ENCODE peak calls at places on chromosomes 4 and X, in ten cellular contexts. S, V, J, C, G, Y, I, M, Z and F are unnamed samples.

GRCh38 chrX:48789366-48790220 is 3.2 kb downstream of the GATA1 start:
- DNase-seq in S (no peak), V (no peak), J (no peak), C (no peak), G (no peak), Y (no peak), I (no peak), M (no peak), Z (no peak), F (no peak)

GRCh38 chr4:116122131-116122530 is 963.2 kb downstream of the TRAM1L1 start:
- DNase-seq in S (no peak), V (peak), J (no peak), C (no peak), G (no peak), Y (no peak), I (peak), M (no peak), Z (no peak), F (peak)

GRCh38 chr4:2265113-2266110 is 3.5 kb upstream of the MXD4 start:
- DNase-seq in S (peak), V (no peak), J (no peak), C (no peak), G (no peak), Y (no peak), I (no peak), M (no peak), Z (no peak), F (no peak)

GRCh38 chr4:17323619-17324400 is 188.1 kb downstream of the QDPR start:
- DNase-seq in S (no peak), V (no peak), J (no peak), C (no peak), G (no peak), Y (no peak), I (no peak), M (no peak), Z (no peak), F (no peak)

GRCh38 chrX:56284269-56284668 is 52.1 kb downstream of the KLF8 start:
- DNase-seq in S (no peak), V (no peak), J (no peak), C (no peak), G (no peak), Y (no peak), I (no peak), M (no peak), Z (no peak), F (no peak)

GRCh38 chr4:74316397-74316796 is 8.1 kb downstream of the EPGN start:
- DNase-seq in S (no peak), V (no peak), J (no peak), C (peak), G (no peak), Y (no peak), I (no peak), M (no peak), Z (no peak), F (no peak)

GRCh38 chr4:3291411-3291968 is 1.3 kb upstream of the RGS12 start:
- DNase-seq in S (no peak), V (no peak), J (no peak), C (peak), G (peak), Y (no peak), I (peak), M (no peak), Z (peak), F (no peak)

GRCh38 chrX:23223169-23223568 is 111.5 kb upstream of the PTCHD1 start:
- DNase-seq in S (no peak), V (no peak), J (no peak), C (peak), G (no peak), Y (no peak), I (no peak), M (no peak), Z (no peak), F (no peak)

GRCh38 chr4:78014889-78015886 is 41.9 kb upstream of the FRAS1 start:
- DNase-seq in S (no peak), V (no peak), J (no peak), C (no peak), G (no peak), Y (no peak), I (no peak), M (no peak), Z (no peak), F (no peak)

GRCh38 chr4:20391912-20392311 is 140.2 kb downstream of the SLIT2 start:
- DNase-seq in S (no peak), V (no peak), J (no peak), C (no peak), G (no peak), Y (no peak), I (no peak), M (no peak), Z (no peak), F (no peak)

GRCh38 chrX:39854772-39855747 is 242.7 kb downstream of the BCOR start:
- DNase-seq in S (no peak), V (no peak), J (no peak), C (no peak), G (no peak), Y (no peak), I (no peak), M (no peak), Z (no peak), F (no peak)

GRCh38 chrX:15293471-15293870 is 22.0 kb downstream of the ASB11 start:
- DNase-seq in S (no peak), V (no peak), J (no peak), C (no peak), G (no peak), Y (no peak), I (no peak), M (no peak), Z (no peak), F (no peak)

GRCh38 chr4:7973545-7973981 is 33.9 kb upstream of the AFAP1 start:
- DNase-seq in S (no peak), V (no peak), J (no peak), C (no peak), G (no peak), Y (no peak), I (peak), M (no peak), Z (no peak), F (peak)

GRCh38 chr4:158826882-158827281 is 58.1 kb downstream of the FNIP2 start:
- DNase-seq in S (no peak), V (no peak), J (no peak), C (no peak), G (no peak), Y (no peak), I (peak), M (no peak), Z (no peak), F (peak)
- H3K27ac ChIP-seq in S (peak), V (no peak), J (peak), C (no peak), G (no peak), Y (no peak), I (peak), M (peak), Z (peak), F (peak)

DNA sequence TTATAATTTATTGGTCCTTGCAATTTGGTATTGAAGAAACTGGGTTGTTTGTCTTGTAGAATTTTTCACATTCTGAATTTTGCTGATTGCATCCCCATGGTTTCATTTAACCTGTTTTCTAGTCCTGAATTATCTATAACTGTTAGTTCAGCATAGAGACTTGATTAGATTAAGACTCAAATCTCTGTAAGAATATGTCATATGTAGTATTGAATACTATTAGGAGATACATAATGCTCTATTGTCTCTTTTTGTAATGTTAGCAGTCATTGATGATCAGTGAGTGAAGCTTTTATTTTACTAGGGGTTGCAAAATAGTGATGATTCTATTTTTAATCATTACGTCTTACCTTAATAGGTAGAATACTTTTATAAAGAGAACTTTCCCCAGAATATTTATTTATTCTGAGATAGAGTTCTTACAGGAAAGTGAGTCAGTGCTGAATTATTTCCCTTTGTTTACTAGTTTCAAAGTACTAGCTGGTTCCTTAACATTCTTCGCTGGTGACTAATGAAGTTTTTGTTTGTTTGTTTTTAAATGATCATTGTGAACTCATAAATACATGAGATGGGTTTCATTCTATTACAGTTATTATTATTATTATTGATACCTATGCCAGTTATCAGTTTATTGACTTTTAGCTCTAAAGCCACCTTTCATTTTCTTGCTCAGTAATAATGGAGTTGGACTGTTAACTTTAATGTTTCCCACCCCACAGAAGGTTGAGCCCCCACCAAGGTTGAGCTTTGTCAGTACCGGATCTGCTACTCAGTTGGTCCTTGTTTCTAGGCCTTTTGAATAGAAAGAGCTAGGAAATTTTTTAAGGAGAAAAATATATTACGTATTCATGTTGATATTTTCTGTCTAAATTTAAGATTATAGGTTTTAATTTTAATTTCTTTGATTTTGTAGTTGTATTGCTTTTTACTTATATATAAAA is 102.3 kb downstream of the LARP1B start:
- DNase-seq in S (no peak), V (peak), J (no peak), C (peak), G (no peak), Y (no peak), I (peak), M (no peak), Z (no peak), F (peak)
- H3K27ac ChIP-seq in S (no peak), V (peak), J (no peak), C (no peak), G (no peak), Y (no peak), I (peak), M (no peak), Z (no peak), F (peak)

GRCh38 chrX:134566506-134566905 is 91.8 kb downstream of the PLAC1 start:
- DNase-seq in S (no peak), V (no peak), J (no peak), C (no peak), G (no peak), Y (no peak), I (no peak), M (no peak), Z (no peak), F (no peak)

GRCh38 chrX:134570509-134570846 is 87.8 kb downstream of the PLAC1 start:
- DNase-seq in S (no peak), V (no peak), J (no peak), C (no peak), G (no peak), Y (no peak), I (no peak), M (no peak), Z (no peak), F (no peak)

GRCh38 chrX:134569306-134569705 is 89.0 kb downstream of the PLAC1 start:
- DNase-seq in S (no peak), V (no peak), J (no peak), C (no peak), G (no peak), Y (no peak), I (no peak), M (no peak), Z (no peak), F (no peak)

GRCh38 chrX:134570899-134571298 is 87.4 kb downstream of the PLAC1 start:
- DNase-seq in S (no peak), V (no peak), J (no peak), C (peak), G (no peak), Y (no peak), I (no peak), M (no peak), Z (no peak), F (no peak)

GRCh38 chrX:134568617-134569016 is 89.7 kb downstream of the PLAC1 start:
- DNase-seq in S (no peak), V (no peak), J (no peak), C (no peak), G (no peak), Y (no peak), I (no peak), M (no peak), Z (no peak), F (no peak)
- H3K27ac ChIP-seq in S (no peak), V (peak), J (no peak), C (no peak), G (no peak), Y (no peak), I (peak), M (no peak), Z (no peak), F (no peak)

DNA sequence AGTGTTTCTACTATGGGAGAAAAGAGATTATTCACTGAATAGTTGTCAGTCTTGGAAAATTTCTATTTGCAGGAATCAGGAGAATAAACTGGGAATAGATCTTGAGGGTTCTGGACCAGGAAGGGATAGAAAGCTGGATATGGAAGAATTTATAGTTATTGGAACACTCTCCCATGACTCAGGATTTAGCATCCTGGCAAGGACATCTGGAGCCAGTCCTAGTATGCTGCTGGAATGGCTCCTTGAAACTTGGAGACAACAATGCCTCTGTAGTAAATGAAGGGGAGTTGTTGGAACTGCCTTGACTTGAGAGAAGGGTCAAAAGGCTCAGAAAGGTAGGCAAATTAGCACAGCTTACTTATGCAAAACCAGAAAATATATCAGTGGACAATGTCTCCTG is 23.5 kb upstream of the THOC2 start:
- DNase-seq in S (no peak), V (no peak), J (no peak), C (no peak), G (no peak), Y (no peak), I (no peak), M (no peak), Z (no peak), F (no peak)
- H3K27ac ChIP-seq in S (no peak), V (no peak), J (peak), C (no peak), G (peak), Y (no peak), I (no peak), M (no peak), Z (no peak), F (no peak)